ENCODE peak calls at places on chromosomes 5 and 9, in ten cellular contexts. One of them, this sample, is unnamed. For H3K4me1, the result is how much of the 10 kb centered on the place peaks cover.

GRCh38 chr9:15837079-15837679 is 284.3 kb downstream of the CCDC171 start:
- DNase-seq in endodermal cell: no peak
- DNase-seq in SK-N-SH: peak
- DNase-seq in colonic mucosa: peak
- DNase-seq in mucosa of descending colon: no peak
- DNase-seq in left ventricle myocardium inferior: no peak
- DNase-seq in heart left ventricle: no peak
- DNase-seq in psoas muscle: no peak
- DNase-seq in heart right ventricle: peak
- DNase-seq in fibroblast of lung: peak
- DNase-seq in this sample: peak

GRCh38 chr9:122360891-122361290 is 9.9 kb upstream of the PTGS1 start:
- DNase-seq in endodermal cell: no peak
- DNase-seq in SK-N-SH: no peak
- DNase-seq in colonic mucosa: no peak
- DNase-seq in mucosa of descending colon: no peak
- DNase-seq in left ventricle myocardium inferior: no peak
- DNase-seq in heart left ventricle: no peak
- DNase-seq in psoas muscle: no peak
- DNase-seq in heart right ventricle: no peak
- DNase-seq in fibroblast of lung: peak
- DNase-seq in this sample: no peak

GRCh38 chr5:176793736-176794135 is 16.6 kb upstream of the UNC5A start:
- DNase-seq in endodermal cell: no peak
- DNase-seq in SK-N-SH: peak
- DNase-seq in colonic mucosa: no peak
- DNase-seq in mucosa of descending colon: no peak
- DNase-seq in left ventricle myocardium inferior: no peak
- DNase-seq in heart left ventricle: no peak
- DNase-seq in psoas muscle: no peak
- DNase-seq in heart right ventricle: no peak
- DNase-seq in fibroblast of lung: no peak
- DNase-seq in this sample: peak

GRCh38 chr9:19922476-19923118 is 133.8 kb upstream of the SLC24A2 start:
- DNase-seq in endodermal cell: peak
- DNase-seq in SK-N-SH: peak
- DNase-seq in colonic mucosa: no peak
- DNase-seq in mucosa of descending colon: no peak
- DNase-seq in left ventricle myocardium inferior: no peak
- DNase-seq in heart left ventricle: peak
- DNase-seq in psoas muscle: no peak
- DNase-seq in heart right ventricle: peak
- DNase-seq in fibroblast of lung: peak
- DNase-seq in this sample: peak

GRCh38 chr9:88364706-88365105 is 23.5 kb upstream of the SPIN1 start:
- DNase-seq in endodermal cell: no peak
- DNase-seq in SK-N-SH: no peak
- DNase-seq in colonic mucosa: no peak
- DNase-seq in mucosa of descending colon: no peak
- DNase-seq in left ventricle myocardium inferior: no peak
- DNase-seq in heart left ventricle: no peak
- DNase-seq in psoas muscle: no peak
- DNase-seq in heart right ventricle: no peak
- DNase-seq in fibroblast of lung: no peak
- DNase-seq in this sample: no peak

GRCh38 chr9:16221822-16222547 is 648.5 kb downstream of the BNC2 start:
- DNase-seq in endodermal cell: no peak
- DNase-seq in SK-N-SH: no peak
- DNase-seq in colonic mucosa: no peak
- DNase-seq in mucosa of descending colon: no peak
- DNase-seq in left ventricle myocardium inferior: no peak
- DNase-seq in heart left ventricle: no peak
- DNase-seq in psoas muscle: no peak
- DNase-seq in heart right ventricle: no peak
- DNase-seq in fibroblast of lung: no peak
- DNase-seq in this sample: no peak

GRCh38 chr5:139445325-139446170 is 6.2 kb upstream of the DNAJC18 start:
- DNase-seq in endodermal cell: no peak
- DNase-seq in SK-N-SH: no peak
- DNase-seq in colonic mucosa: no peak
- DNase-seq in mucosa of descending colon: no peak
- DNase-seq in left ventricle myocardium inferior: no peak
- DNase-seq in heart left ventricle: no peak
- DNase-seq in psoas muscle: no peak
- DNase-seq in heart right ventricle: no peak
- DNase-seq in fibroblast of lung: peak
- DNase-seq in this sample: no peak

GRCh38 chr9:99811598-99812383 is 9.9 kb upstream of the NR4A3 start:
- DNase-seq in endodermal cell: no peak
- DNase-seq in SK-N-SH: no peak
- DNase-seq in colonic mucosa: no peak
- DNase-seq in mucosa of descending colon: no peak
- DNase-seq in left ventricle myocardium inferior: no peak
- DNase-seq in heart left ventricle: no peak
- DNase-seq in psoas muscle: no peak
- DNase-seq in heart right ventricle: no peak
- DNase-seq in fibroblast of lung: no peak
- DNase-seq in this sample: no peak

GRCh38 chr5:176822426-176823075 is 12.2 kb downstream of the UNC5A start:
- DNase-seq in endodermal cell: no peak
- DNase-seq in SK-N-SH: peak
- DNase-seq in colonic mucosa: no peak
- DNase-seq in mucosa of descending colon: no peak
- DNase-seq in left ventricle myocardium inferior: no peak
- DNase-seq in heart left ventricle: peak
- DNase-seq in psoas muscle: no peak
- DNase-seq in heart right ventricle: no peak
- DNase-seq in fibroblast of lung: peak
- DNase-seq in this sample: no peak

GRCh38 chr5:154356256-154356655 is 89.5 kb upstream of the SAP30L start:
- DNase-seq in endodermal cell: peak
- DNase-seq in SK-N-SH: no peak
- DNase-seq in colonic mucosa: no peak
- DNase-seq in mucosa of descending colon: no peak
- DNase-seq in left ventricle myocardium inferior: no peak
- DNase-seq in heart left ventricle: no peak
- DNase-seq in psoas muscle: no peak
- DNase-seq in heart right ventricle: no peak
- DNase-seq in fibroblast of lung: peak
- DNase-seq in this sample: no peak

GRCh38 chr5:173454381-173454763 is 126.2 kb upstream of the STC2 start:
- DNase-seq in endodermal cell: no peak
- DNase-seq in SK-N-SH: no peak
- DNase-seq in colonic mucosa: no peak
- DNase-seq in mucosa of descending colon: no peak
- DNase-seq in left ventricle myocardium inferior: no peak
- DNase-seq in heart left ventricle: no peak
- DNase-seq in psoas muscle: no peak
- DNase-seq in heart right ventricle: no peak
- DNase-seq in fibroblast of lung: peak
- DNase-seq in this sample: no peak

GRCh38 chr5:151107738-151108520 is 27.1 kb upstream of the TNIP1 start:
- DNase-seq in endodermal cell: peak
- DNase-seq in SK-N-SH: no peak
- DNase-seq in colonic mucosa: peak
- DNase-seq in mucosa of descending colon: peak
- DNase-seq in left ventricle myocardium inferior: peak
- DNase-seq in heart left ventricle: peak
- DNase-seq in psoas muscle: no peak
- DNase-seq in heart right ventricle: peak
- DNase-seq in fibroblast of lung: peak
- DNase-seq in this sample: no peak

GRCh38 chr9:91239367-91240111 is 122.2 kb downstream of the AUH start:
- DNase-seq in endodermal cell: no peak
- DNase-seq in SK-N-SH: no peak
- DNase-seq in colonic mucosa: no peak
- DNase-seq in mucosa of descending colon: no peak
- DNase-seq in left ventricle myocardium inferior: no peak
- DNase-seq in heart left ventricle: no peak
- DNase-seq in psoas muscle: no peak
- DNase-seq in heart right ventricle: no peak
- DNase-seq in fibroblast of lung: no peak
- DNase-seq in this sample: no peak

GRCh38 chr5:14995229-14995628 is 123.7 kb upstream of the ANKH start:
- DNase-seq in endodermal cell: no peak
- DNase-seq in SK-N-SH: no peak
- DNase-seq in colonic mucosa: peak
- DNase-seq in mucosa of descending colon: no peak
- DNase-seq in left ventricle myocardium inferior: no peak
- DNase-seq in heart left ventricle: no peak
- DNase-seq in psoas muscle: no peak
- DNase-seq in heart right ventricle: no peak
- DNase-seq in fibroblast of lung: no peak
- DNase-seq in this sample: no peak

GRCh38 chr5:44770936-44771717 is 37.6 kb upstream of the MRPS30 start:
- DNase-seq in endodermal cell: no peak
- DNase-seq in SK-N-SH: peak
- DNase-seq in colonic mucosa: no peak
- DNase-seq in mucosa of descending colon: no peak
- DNase-seq in left ventricle myocardium inferior: no peak
- DNase-seq in heart left ventricle: no peak
- DNase-seq in psoas muscle: no peak
- DNase-seq in heart right ventricle: no peak
- DNase-seq in fibroblast of lung: no peak
- DNase-seq in this sample: no peak

GRCh38 chr5:33310471-33310870 is 130.3 kb upstream of the TARS1 start:
- DNase-seq in endodermal cell: no peak
- DNase-seq in SK-N-SH: no peak
- DNase-seq in colonic mucosa: no peak
- DNase-seq in mucosa of descending colon: no peak
- DNase-seq in left ventricle myocardium inferior: no peak
- DNase-seq in heart left ventricle: no peak
- DNase-seq in psoas muscle: no peak
- DNase-seq in heart right ventricle: no peak
- DNase-seq in fibroblast of lung: peak
- DNase-seq in this sample: no peak

DNA sequence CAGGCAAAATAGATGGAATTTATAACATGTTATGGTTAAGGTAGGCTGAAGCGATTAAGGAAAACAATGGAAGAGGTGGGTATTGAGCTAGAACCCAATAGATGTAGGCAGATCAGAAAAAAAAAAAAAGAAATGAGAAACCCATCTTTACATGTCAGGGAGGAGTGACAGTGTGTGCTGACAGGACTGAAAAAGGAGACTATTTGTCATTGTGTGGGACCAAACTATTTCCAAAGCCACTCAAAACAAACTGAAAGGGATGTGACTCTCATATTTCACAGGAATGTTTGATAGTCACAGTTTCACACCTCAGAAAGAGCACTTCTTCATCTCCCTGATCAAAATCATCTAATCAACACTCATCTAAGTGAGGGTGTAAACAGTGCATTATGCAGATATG is 122.3 kb upstream of the KIF2A start:
- DNase-seq in endodermal cell: no peak
- DNase-seq in SK-N-SH: no peak
- DNase-seq in colonic mucosa: no peak
- DNase-seq in mucosa of descending colon: no peak
- DNase-seq in left ventricle myocardium inferior: no peak
- DNase-seq in heart left ventricle: no peak
- DNase-seq in psoas muscle: no peak
- DNase-seq in heart right ventricle: no peak
- DNase-seq in fibroblast of lung: no peak
- DNase-seq in this sample: no peak
- TF ChIP-seq CTCF in endodermal cell: no peak
- TF ChIP-seq CTCF in SK-N-SH: no peak
- TF ChIP-seq CTCF in colonic mucosa: no peak
- TF ChIP-seq CTCF in mucosa of descending colon: no peak
- TF ChIP-seq CTCF in left ventricle myocardium inferior: no peak
- TF ChIP-seq CTCF in heart left ventricle: no peak
- TF ChIP-seq CTCF in psoas muscle: no peak
- TF ChIP-seq CTCF in heart right ventricle: no peak
- TF ChIP-seq CTCF in fibroblast of lung: no peak
- TF ChIP-seq CTCF in this sample: no peak

GRCh38 chr5:119402555-119402954 is 46.7 kb downstream of the TNFAIP8 start:
- DNase-seq in endodermal cell: no peak
- DNase-seq in SK-N-SH: no peak
- DNase-seq in colonic mucosa: no peak
- DNase-seq in mucosa of descending colon: no peak
- DNase-seq in left ventricle myocardium inferior: no peak
- DNase-seq in heart left ventricle: no peak
- DNase-seq in psoas muscle: no peak
- DNase-seq in heart right ventricle: no peak
- DNase-seq in fibroblast of lung: no peak
- DNase-seq in this sample: no peak
- H3K4me1 ChIP-seq in endodermal cell: under half
- H3K4me1 ChIP-seq in SK-N-SH: under half
- H3K4me1 ChIP-seq in colonic mucosa: under half
- H3K4me1 ChIP-seq in mucosa of descending colon: under half
- H3K4me1 ChIP-seq in left ventricle myocardium inferior: under half
- H3K4me1 ChIP-seq in heart left ventricle: under half
- H3K4me1 ChIP-seq in psoas muscle: under half
- H3K4me1 ChIP-seq in heart right ventricle: under half
- H3K4me1 ChIP-seq in fibroblast of lung: under half
- H3K4me1 ChIP-seq in this sample: under half

DNA sequence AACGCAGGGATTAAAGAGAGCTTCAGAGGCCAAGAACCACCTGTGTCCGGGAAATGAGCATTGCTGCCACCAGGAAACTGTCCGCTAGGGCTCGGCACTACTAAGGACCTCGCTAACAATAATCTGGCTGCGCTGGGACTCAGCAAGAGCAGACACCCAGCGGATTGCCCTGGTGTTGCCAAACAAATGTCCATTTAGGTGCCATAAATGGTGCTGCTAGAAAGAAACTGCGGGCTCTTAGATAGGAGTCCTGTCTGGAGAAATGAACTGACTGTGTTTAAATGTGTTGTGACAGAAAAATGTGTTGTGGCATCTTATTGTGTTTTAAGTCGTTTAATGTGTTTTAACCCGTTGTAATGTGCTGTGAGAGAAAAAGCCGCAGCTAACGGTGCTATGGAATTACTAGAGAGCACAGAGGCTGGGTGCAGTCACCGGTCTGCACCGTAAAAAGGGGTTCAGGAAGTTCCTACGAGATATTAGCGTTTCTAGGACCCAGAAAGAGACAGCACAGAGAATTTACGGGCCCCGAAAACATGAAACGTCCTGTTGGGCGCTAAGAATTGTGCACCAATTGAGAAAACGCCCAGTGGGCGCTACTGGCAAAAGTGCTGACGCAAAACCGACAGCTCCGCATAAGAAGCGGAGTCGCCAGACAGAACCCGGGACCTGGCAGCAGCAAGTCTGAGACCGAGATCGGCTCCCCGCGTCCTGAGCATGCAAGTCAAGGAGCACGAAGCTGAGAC is 90.6 kb downstream of the ANXA2R start:
- DNase-seq in endodermal cell: no peak
- DNase-seq in SK-N-SH: peak
- DNase-seq in colonic mucosa: peak
- DNase-seq in mucosa of descending colon: peak
- DNase-seq in left ventricle myocardium inferior: peak
- DNase-seq in heart left ventricle: peak
- DNase-seq in psoas muscle: peak
- DNase-seq in heart right ventricle: peak
- DNase-seq in fibroblast of lung: peak
- DNase-seq in this sample: peak
- H3K4me3 ChIP-seq in endodermal cell: no peak
- H3K4me3 ChIP-seq in SK-N-SH: peak
- H3K4me3 ChIP-seq in colonic mucosa: peak
- H3K4me3 ChIP-seq in mucosa of descending colon: no peak
- H3K4me3 ChIP-seq in left ventricle myocardium inferior: peak
- H3K4me3 ChIP-seq in heart left ventricle: peak
- H3K4me3 ChIP-seq in psoas muscle: peak
- H3K4me3 ChIP-seq in heart right ventricle: peak
- H3K4me3 ChIP-seq in fibroblast of lung: peak
- H3K4me3 ChIP-seq in this sample: no peak

GRCh38 chr5:168311061-168311566 is 19.7 kb downstream of the WWC1 start:
- DNase-seq in endodermal cell: peak
- DNase-seq in SK-N-SH: no peak
- DNase-seq in colonic mucosa: peak
- DNase-seq in mucosa of descending colon: peak
- DNase-seq in left ventricle myocardium inferior: no peak
- DNase-seq in heart left ventricle: no peak
- DNase-seq in psoas muscle: no peak
- DNase-seq in heart right ventricle: no peak
- DNase-seq in fibroblast of lung: no peak
- DNase-seq in this sample: no peak
- TF ChIP-seq CTCF in endodermal cell: peak
- TF ChIP-seq CTCF in SK-N-SH: no peak
- TF ChIP-seq CTCF in colonic mucosa: no peak
- TF ChIP-seq CTCF in mucosa of descending colon: no peak
- TF ChIP-seq CTCF in left ventricle myocardium inferior: no peak
- TF ChIP-seq CTCF in heart left ventricle: no peak
- TF ChIP-seq CTCF in psoas muscle: no peak
- TF ChIP-seq CTCF in heart right ventricle: no peak
- TF ChIP-seq CTCF in fibroblast of lung: no peak
- TF ChIP-seq CTCF in this sample: no peak

This sample was measured in BE2C.